ENCODE peak calls at places on chromosome 17, in six cellular contexts. One of them, this sample, is unnamed.

GRCh38 chr17:59432657-59433056 is 101.2 kb downstream of the YPEL2 start:
- DNase-seq in tibial artery: no peak
- DNase-seq in stimulated activated CD4-positive, alpha-beta T cell treated with anti-CD3 and anti-CD28 coated beads, Interleukin-4, amount 100 ng/mL, for 1 hour: no peak
- DNase-seq in central memory CD4-positive, alpha-beta T cell: no peak
- DNase-seq in NCI-H1417: no peak
- DNase-seq in occipital lobe: no peak
- DNase-seq in this sample: no peak

GRCh38 chr17:44905006-44906000 is 6.1 kb upstream of the EFTUD2 start:
- DNase-seq in tibial artery: peak; percentile 49
- DNase-seq in stimulated activated CD4-positive, alpha-beta T cell treated with anti-CD3 and anti-CD28 coated beads, Interleukin-4, amount 100 ng/mL, for 1 hour: no peak
- DNase-seq in central memory CD4-positive, alpha-beta T cell: no peak
- DNase-seq in NCI-H1417: no peak
- DNase-seq in occipital lobe: no peak
- DNase-seq in this sample: no peak

GRCh38 chr17:20225162-20226115 is 216.3 kb downstream of the SPECC1 start:
- DNase-seq in tibial artery: no peak
- DNase-seq in stimulated activated CD4-positive, alpha-beta T cell treated with anti-CD3 and anti-CD28 coated beads, Interleukin-4, amount 100 ng/mL, for 1 hour: no peak
- DNase-seq in central memory CD4-positive, alpha-beta T cell: no peak
- DNase-seq in NCI-H1417: no peak
- DNase-seq in occipital lobe: no peak
- DNase-seq in this sample: no peak

GRCh38 chr17:67628580-67629013 is 89.1 kb upstream of the NOL11 start:
- DNase-seq in tibial artery: no peak
- DNase-seq in stimulated activated CD4-positive, alpha-beta T cell treated with anti-CD3 and anti-CD28 coated beads, Interleukin-4, amount 100 ng/mL, for 1 hour: no peak
- DNase-seq in central memory CD4-positive, alpha-beta T cell: no peak
- DNase-seq in NCI-H1417: no peak
- DNase-seq in occipital lobe: no peak
- DNase-seq in this sample: no peak

GRCh38 chr17:29596811-29597210 is 3.9 kb downstream of the ANKRD13B start:
- DNase-seq in tibial artery: no peak
- DNase-seq in stimulated activated CD4-positive, alpha-beta T cell treated with anti-CD3 and anti-CD28 coated beads, Interleukin-4, amount 100 ng/mL, for 1 hour: no peak
- DNase-seq in central memory CD4-positive, alpha-beta T cell: no peak
- DNase-seq in NCI-H1417: no peak
- DNase-seq in occipital lobe: no peak
- DNase-seq in this sample: no peak

GRCh38 chr17:78337244-78338109 is 22.4 kb downstream of the SOCS3 start:
- DNase-seq in tibial artery: no peak
- DNase-seq in stimulated activated CD4-positive, alpha-beta T cell treated with anti-CD3 and anti-CD28 coated beads, Interleukin-4, amount 100 ng/mL, for 1 hour: no peak
- DNase-seq in central memory CD4-positive, alpha-beta T cell: no peak
- DNase-seq in NCI-H1417: no peak
- DNase-seq in occipital lobe: no peak
- DNase-seq in this sample: no peak

GRCh38 chr17:1577186-1577585 is 14.6 kb upstream of the PITPNA start:
- DNase-seq in tibial artery: peak; percentile 98
- DNase-seq in stimulated activated CD4-positive, alpha-beta T cell treated with anti-CD3 and anti-CD28 coated beads, Interleukin-4, amount 100 ng/mL, for 1 hour: no peak
- DNase-seq in central memory CD4-positive, alpha-beta T cell: no peak
- DNase-seq in NCI-H1417: no peak
- DNase-seq in occipital lobe: peak; percentile 81
- DNase-seq in this sample: peak; percentile 56

GRCh38 chr17:41284043-41284442 is 8.5 kb downstream of the KRTAP9-7 start:
- DNase-seq in tibial artery: no peak
- DNase-seq in stimulated activated CD4-positive, alpha-beta T cell treated with anti-CD3 and anti-CD28 coated beads, Interleukin-4, amount 100 ng/mL, for 1 hour: no peak
- DNase-seq in central memory CD4-positive, alpha-beta T cell: no peak
- DNase-seq in NCI-H1417: no peak
- DNase-seq in occipital lobe: no peak
- DNase-seq in this sample: no peak

GRCh38 chr17:81509048-81509686 is 3.4 kb downstream of the ACTG1 start:
- DNase-seq in tibial artery: no peak
- DNase-seq in stimulated activated CD4-positive, alpha-beta T cell treated with anti-CD3 and anti-CD28 coated beads, Interleukin-4, amount 100 ng/mL, for 1 hour: no peak
- DNase-seq in central memory CD4-positive, alpha-beta T cell: no peak
- DNase-seq in NCI-H1417: no peak
- DNase-seq in occipital lobe: no peak
- DNase-seq in this sample: no peak

GRCh38 chr17:36599546-36600250 is 1.7 kb upstream of the MRM1 start:
- DNase-seq in tibial artery: no peak
- DNase-seq in stimulated activated CD4-positive, alpha-beta T cell treated with anti-CD3 and anti-CD28 coated beads, Interleukin-4, amount 100 ng/mL, for 1 hour: no peak
- DNase-seq in central memory CD4-positive, alpha-beta T cell: no peak
- DNase-seq in NCI-H1417: no peak
- DNase-seq in occipital lobe: no peak
- DNase-seq in this sample: no peak

GRCh38 chr17:76547183-76547641 is 7.4 kb downstream of the PRCD start:
- DNase-seq in tibial artery: peak; percentile 70
- DNase-seq in stimulated activated CD4-positive, alpha-beta T cell treated with anti-CD3 and anti-CD28 coated beads, Interleukin-4, amount 100 ng/mL, for 1 hour: no peak
- DNase-seq in central memory CD4-positive, alpha-beta T cell: peak; percentile 43
- DNase-seq in NCI-H1417: peak; percentile 50
- DNase-seq in occipital lobe: no peak
- DNase-seq in this sample: no peak

GRCh38 chr17:74432484-74433391 is 850 bp downstream of the GPRC5C start:
- DNase-seq in tibial artery: no peak
- DNase-seq in stimulated activated CD4-positive, alpha-beta T cell treated with anti-CD3 and anti-CD28 coated beads, Interleukin-4, amount 100 ng/mL, for 1 hour: no peak
- DNase-seq in central memory CD4-positive, alpha-beta T cell: no peak
- DNase-seq in NCI-H1417: no peak
- DNase-seq in occipital lobe: no peak
- DNase-seq in this sample: no peak

GRCh38 chr17:82382933-82383255 is 11.3 kb downstream of the UTS2R start:
- DNase-seq in tibial artery: no peak
- DNase-seq in stimulated activated CD4-positive, alpha-beta T cell treated with anti-CD3 and anti-CD28 coated beads, Interleukin-4, amount 100 ng/mL, for 1 hour: no peak
- DNase-seq in central memory CD4-positive, alpha-beta T cell: no peak
- DNase-seq in NCI-H1417: no peak
- DNase-seq in occipital lobe: no peak
- DNase-seq in this sample: no peak

GRCh38 chr17:37787055-37787720 is 42.3 kb upstream of the HNF1B start:
- DNase-seq in tibial artery: no peak
- DNase-seq in stimulated activated CD4-positive, alpha-beta T cell treated with anti-CD3 and anti-CD28 coated beads, Interleukin-4, amount 100 ng/mL, for 1 hour: no peak
- DNase-seq in central memory CD4-positive, alpha-beta T cell: no peak
- DNase-seq in NCI-H1417: no peak
- DNase-seq in occipital lobe: no peak
- DNase-seq in this sample: no peak

GRCh38 chr17:50452627-50453300 is 15.9 kb downstream of the CHAD start:
- DNase-seq in tibial artery: no peak
- DNase-seq in stimulated activated CD4-positive, alpha-beta T cell treated with anti-CD3 and anti-CD28 coated beads, Interleukin-4, amount 100 ng/mL, for 1 hour: no peak
- DNase-seq in central memory CD4-positive, alpha-beta T cell: no peak
- DNase-seq in NCI-H1417: no peak
- DNase-seq in occipital lobe: no peak
- DNase-seq in this sample: no peak

GRCh38 chr17:5035356-5035755 is at the start of gene SLC52A1:
- DNase-seq in tibial artery: no peak
- DNase-seq in stimulated activated CD4-positive, alpha-beta T cell treated with anti-CD3 and anti-CD28 coated beads, Interleukin-4, amount 100 ng/mL, for 1 hour: no peak
- DNase-seq in central memory CD4-positive, alpha-beta T cell: no peak
- DNase-seq in NCI-H1417: no peak
- DNase-seq in occipital lobe: no peak
- DNase-seq in this sample: no peak

GRCh38 chr17:61409301-61410099 is 9.9 kb downstream of the TBX2 start:
- DNase-seq in tibial artery: peak; percentile 80
- DNase-seq in stimulated activated CD4-positive, alpha-beta T cell treated with anti-CD3 and anti-CD28 coated beads, Interleukin-4, amount 100 ng/mL, for 1 hour: peak; percentile 40
- DNase-seq in central memory CD4-positive, alpha-beta T cell: no peak
- DNase-seq in NCI-H1417: peak; percentile 39
- DNase-seq in occipital lobe: no peak
- DNase-seq in this sample: no peak

GRCh38 chr17:60594747-60595146 is 5.2 kb upstream of the PPM1D start:
- DNase-seq in tibial artery: no peak
- DNase-seq in stimulated activated CD4-positive, alpha-beta T cell treated with anti-CD3 and anti-CD28 coated beads, Interleukin-4, amount 100 ng/mL, for 1 hour: no peak
- DNase-seq in central memory CD4-positive, alpha-beta T cell: no peak
- DNase-seq in NCI-H1417: no peak
- DNase-seq in occipital lobe: no peak
- DNase-seq in this sample: no peak

GRCh38 chr17:39979865-39980401 is 674 bp upstream of the PSMD3 start:
- DNase-seq in tibial artery: no peak
- DNase-seq in stimulated activated CD4-positive, alpha-beta T cell treated with anti-CD3 and anti-CD28 coated beads, Interleukin-4, amount 100 ng/mL, for 1 hour: peak; percentile 21
- DNase-seq in central memory CD4-positive, alpha-beta T cell: no peak
- DNase-seq in NCI-H1417: no peak
- DNase-seq in occipital lobe: no peak
- DNase-seq in this sample: no peak

GRCh38 chr17:37273419-37274051 is 102.2 kb upstream of the C17orf78 start:
- DNase-seq in tibial artery: no peak
- DNase-seq in stimulated activated CD4-positive, alpha-beta T cell treated with anti-CD3 and anti-CD28 coated beads, Interleukin-4, amount 100 ng/mL, for 1 hour: no peak
- DNase-seq in central memory CD4-positive, alpha-beta T cell: no peak
- DNase-seq in NCI-H1417: no peak
- DNase-seq in occipital lobe: no peak
- DNase-seq in this sample: no peak

GRCh38 chr17:74295625-74296547 is 21.9 kb downstream of the DNAI2 start:
- DNase-seq in tibial artery: no peak
- DNase-seq in stimulated activated CD4-positive, alpha-beta T cell treated with anti-CD3 and anti-CD28 coated beads, Interleukin-4, amount 100 ng/mL, for 1 hour: no peak
- DNase-seq in central memory CD4-positive, alpha-beta T cell: no peak
- DNase-seq in NCI-H1417: no peak
- DNase-seq in occipital lobe: no peak
- DNase-seq in this sample: peak; percentile 45

GRCh38 chr17:34443832-34444469 is 80.9 kb upstream of the CCL1 start:
- DNase-seq in tibial artery: no peak
- DNase-seq in stimulated activated CD4-positive, alpha-beta T cell treated with anti-CD3 and anti-CD28 coated beads, Interleukin-4, amount 100 ng/mL, for 1 hour: no peak
- DNase-seq in central memory CD4-positive, alpha-beta T cell: no peak
- DNase-seq in NCI-H1417: peak; percentile 40
- DNase-seq in occipital lobe: no peak
- DNase-seq in this sample: no peak

GRCh38 chr17:55451758-55452468 is 30.3 kb upstream of the MMD start:
- DNase-seq in tibial artery: no peak
- DNase-seq in stimulated activated CD4-positive, alpha-beta T cell treated with anti-CD3 and anti-CD28 coated beads, Interleukin-4, amount 100 ng/mL, for 1 hour: no peak
- DNase-seq in central memory CD4-positive, alpha-beta T cell: no peak
- DNase-seq in NCI-H1417: no peak
- DNase-seq in occipital lobe: no peak
- DNase-seq in this sample: no peak

GRCh38 chr17:74759941-74760340 is 11.5 kb downstream of the NHERF1 start:
- DNase-seq in tibial artery: no peak
- DNase-seq in stimulated activated CD4-positive, alpha-beta T cell treated with anti-CD3 and anti-CD28 coated beads, Interleukin-4, amount 100 ng/mL, for 1 hour: no peak
- DNase-seq in central memory CD4-positive, alpha-beta T cell: no peak
- DNase-seq in NCI-H1417: no peak
- DNase-seq in occipital lobe: no peak
- DNase-seq in this sample: peak; percentile 56